ENCODE peak calls at places on chromosomes 5 and 9, in eight cellular contexts. Z is mucosa of descending colon, U is heart left ventricle, J is AG10803, P is mesothelial cell of epicardium, V is GM12865, Y is GM10248, S is AG04450. O is an unnamed sample.

GRCh38 chr5:79695501-79695900 is 5.9 kb downstream of the CMYA5 start:
- DNase-seq in Z (no peak), U (no peak), J (no peak), P (no peak), V (no peak), Y (no peak), S (no peak), O (no peak)

GRCh38 chr9:79611091-79611614 is 39.4 kb downstream of the TLE4 start:
- DNase-seq in Z (no peak), U (no peak), J (peak; percentile 99), P (no peak), V (peak; percentile 22), Y (no peak), S (peak; percentile 88), O (peak; percentile 97)

GRCh38 chr5:106959447-106959846 is 711.3 kb downstream of the EFNA5 start:
- DNase-seq in Z (no peak), U (no peak), J (no peak), P (no peak), V (no peak), Y (no peak), S (no peak), O (no peak)

GRCh38 chr5:86461169-86461956 is 156.4 kb upstream of the COX7C start:
- DNase-seq in Z (no peak), U (no peak), J (no peak), P (no peak), V (peak; percentile 4), Y (no peak), S (no peak), O (no peak)

GRCh38 chr9:109894921-109895758 is 115.1 kb downstream of the PALM2AKAP2 start:
- DNase-seq in Z (no peak), U (no peak), J (peak; percentile 62), P (no peak), V (peak; percentile 74), Y (peak; percentile 33), S (no peak), O (no peak)

GRCh38 chr9:95004452-95005275 is 278.2 kb downstream of the AOPEP start:
- DNase-seq in Z (peak; percentile 82), U (peak; percentile 83), J (no peak), P (peak; percentile 30), V (peak; percentile 38), Y (peak; percentile 70), S (no peak), O (no peak)

GRCh38 chr5:146620031-146620662 is 104.2 kb upstream of the GPR151 start:
- DNase-seq in Z (no peak), U (no peak), J (no peak), P (no peak), V (no peak), Y (no peak), S (no peak), O (no peak)

GRCh38 chr5:74521401-74521800 is 119.1 kb downstream of the ENC1 start:
- DNase-seq in Z (no peak), U (no peak), J (no peak), P (no peak), V (no peak), Y (no peak), S (no peak), O (no peak)

GRCh38 chr9:136212345-136212950 is 7.5 kb upstream of the LHX3 start:
- DNase-seq in Z (no peak), U (no peak), J (no peak), P (no peak), V (no peak), Y (no peak), S (no peak), O (no peak)

GRCh38 chr9:99385814-99386279 is 163.8 kb downstream of the SEC61B start:
- DNase-seq in Z (no peak), U (peak; percentile 76), J (peak; percentile 35), P (no peak), V (no peak), Y (no peak), S (no peak), O (no peak)

GRCh38 chr9:112173489-112174222 is 1.4 kb downstream of the SUSD1 start:
- DNase-seq in Z (peak; percentile 56), U (no peak), J (no peak), P (no peak), V (no peak), Y (no peak), S (no peak), O (no peak)

GRCh38 chr5:180974612-180975315 is 13.9 kb upstream of the BTNL3 start:
- DNase-seq in Z (no peak), U (no peak), J (no peak), P (no peak), V (no peak), Y (no peak), S (no peak), O (no peak)

GRCh38 chr9:124054671-124055212 is 43.2 kb downstream of the LHX2 start:
- DNase-seq in Z (no peak), U (no peak), J (peak; percentile 69), P (no peak), V (peak; percentile 91), Y (peak; percentile 71), S (peak; percentile 48), O (peak; percentile 84)
- TF ChIP-seq CTCF in Z (no peak), U (no peak), J (peak; percentile 39), P (no peak), V (no peak), Y (no peak), S (peak; percentile 26), O (no peak)

GRCh38 chr5:2299388-2300220 is 416.9 kb upstream of the IRX4 start:
- DNase-seq in Z (no peak), U (no peak), J (no peak), P (no peak), V (no peak), Y (no peak), S (no peak), O (no peak)
- TF ChIP-seq CTCF in Z (no peak), U (no peak), J (no peak), P (peak; percentile 21), V (no peak), Y (no peak), S (no peak), O (no peak)

DNA sequence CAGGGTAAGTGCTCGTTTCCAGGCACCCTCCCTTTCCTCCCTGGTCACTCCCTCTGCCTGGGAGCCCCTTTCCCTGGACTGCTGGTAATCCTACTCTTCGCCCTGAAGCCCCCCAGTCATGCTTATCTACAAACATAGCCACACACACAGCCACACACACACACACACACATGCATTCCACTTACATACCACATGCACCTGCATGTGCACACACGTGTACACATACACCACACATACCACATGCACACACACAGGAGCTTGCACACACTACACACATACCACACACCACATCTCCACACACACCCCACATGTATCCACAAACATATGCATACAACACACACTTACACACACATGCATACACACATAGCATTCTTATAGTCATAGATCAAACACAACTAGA is 358.5 kb downstream of the GADD45G start:
- DNase-seq in Z (no peak), U (no peak), J (no peak), P (no peak), V (no peak), Y (no peak), S (no peak), O (no peak)
- TF ChIP-seq CTCF in Z (no peak), U (no peak), J (no peak), P (no peak), V (no peak), Y (no peak), S (no peak), O (no peak)

GRCh38 chr9:126367646-126368419 is 41.2 kb downstream of the MVB12B start:
- DNase-seq in Z (peak; percentile 80), U (no peak), J (no peak), P (no peak), V (no peak), Y (no peak), S (no peak), O (no peak)
- TF ChIP-seq CTCF in Z (no peak), U (no peak), J (no peak), P (no peak), V (no peak), Y (no peak), S (no peak), O (no peak)

DNA sequence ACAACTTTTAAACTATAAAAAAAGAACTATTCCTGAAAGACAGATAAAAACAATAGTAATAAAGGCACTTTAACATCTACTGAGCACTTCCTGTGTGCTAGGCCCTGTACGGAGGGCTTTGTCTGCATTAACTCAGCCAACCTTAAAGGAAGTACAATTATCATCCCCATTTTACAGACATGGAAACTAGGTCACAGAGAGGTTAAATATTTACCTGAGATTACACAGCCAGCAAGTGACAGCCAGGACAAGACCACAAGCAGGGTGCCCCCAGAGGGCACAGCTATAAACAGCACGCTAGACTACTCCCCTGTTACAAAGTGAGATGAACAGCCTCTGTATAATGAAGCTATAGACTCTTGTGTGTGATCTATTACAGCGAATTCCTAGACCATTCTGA is 25.5 kb downstream of the DDX31 start:
- DNase-seq in Z (no peak), U (no peak), J (no peak), P (no peak), V (peak; percentile 18), Y (peak; percentile 22), S (no peak), O (no peak)
- TF ChIP-seq CTCF in Z (no peak), U (no peak), J (peak; percentile 24), P (no peak), V (no peak), Y (peak; percentile 15), S (peak; percentile 13), O (no peak)